ENCODE peak calls at places on chromosomes 4 and X, in six cellular contexts. B is H1, N is HCT116, L is K562, M is SK-N-SH, G is GM12878. Z is an unnamed sample.

GRCh38 chr4:184376136-184376838 is 98.1 kb downstream of the IRF2 start:
- DNase-seq in B (no peak), N (no peak), L (no peak), M (no peak), G (no peak), Z (no peak)

GRCh38 chrX:45240334-45240733 is 39.7 kb upstream of the DIPK2B start:
- DNase-seq in B (no peak), N (no peak), L (no peak), M (no peak), G (no peak), Z (no peak)

GRCh38 chr4:38667005-38667771 is 3.2 kb downstream of the KLF3 start:
- DNase-seq in B (peak; percentile 59), N (peak; percentile 88), L (peak; percentile 71), M (peak; percentile 77), G (no peak), Z (peak; percentile 87)

GRCh38 chrX:37454537-37455285 is 105.5 kb downstream of the PRRG1 start:
- DNase-seq in B (no peak), N (peak; percentile 73), L (no peak), M (no peak), G (no peak), Z (no peak)

GRCh38 chrX:150903110-150903508 is 4.6 kb upstream of the CD99L2 start:
- DNase-seq in B (no peak), N (no peak), L (no peak), M (no peak), G (no peak), Z (peak; percentile 50)

GRCh38 chrX:150635952-150636351 is 57.2 kb upstream of the MTMR1 start:
- DNase-seq in B (no peak), N (no peak), L (no peak), M (no peak), G (peak; percentile 5), Z (no peak)

GRCh38 chrX:70172964-70173363 is 4.3 kb upstream of the DGAT2L6 start:
- DNase-seq in B (no peak), N (no peak), L (no peak), M (no peak), G (no peak), Z (no peak)

GRCh38 chrX:47809065-47809788 is 27.5 kb upstream of the ZNF81 start:
- DNase-seq in B (no peak), N (no peak), L (no peak), M (no peak), G (no peak), Z (no peak)

GRCh38 chrX:53281321-53281822 is at the start of gene IQSEC2:
- DNase-seq in B (peak; percentile 59), N (peak; percentile 48), L (peak; percentile 79), M (no peak), G (no peak), Z (peak; percentile 57)

GRCh38 chr4:91519155-91519554 is 784.6 kb upstream of the GRID2 start:
- DNase-seq in B (no peak), N (no peak), L (no peak), M (no peak), G (no peak), Z (no peak)

GRCh38 chrX:11427082-11428033 is 134.1 kb downstream of the AMELX start:
- DNase-seq in B (peak; percentile 73), N (no peak), L (peak; percentile 71), M (peak; percentile 26), G (no peak), Z (no peak)

GRCh38 chr4:87103691-87104187 is 116.7 kb downstream of the KLHL8 start:
- DNase-seq in B (no peak), N (peak; percentile 41), L (no peak), M (no peak), G (no peak), Z (no peak)

GRCh38 chr4:7691992-7692391 is 247.7 kb downstream of the AFAP1 start:
- DNase-seq in B (no peak), N (no peak), L (no peak), M (peak; percentile 78), G (no peak), Z (no peak)

GRCh38 chrX:97000682-97001393 is 117.1 kb downstream of the RPA4 start:
- DNase-seq in B (no peak), N (no peak), L (no peak), M (no peak), G (no peak), Z (no peak)

GRCh38 chrX:40411350-40412111 is 169.2 kb upstream of the ATP6AP2 start:
- DNase-seq in B (no peak), N (no peak), L (peak; percentile 57), M (no peak), G (no peak), Z (no peak)

GRCh38 chr4:42519803-42520417 is 122.6 kb downstream of the SHISA3 start:
- DNase-seq in B (peak; percentile 65), N (peak; percentile 28), L (peak; percentile 38), M (peak; percentile 25), G (peak; percentile 19), Z (peak; percentile 47)

GRCh38 chrX:153400146-153401132 is 711 bp downstream of the PNMA6E start:
- DNase-seq in B (peak; percentile 86), N (peak; percentile 35), L (peak; percentile 82), M (peak; percentile 88), G (no peak), Z (peak; percentile 25)

GRCh38 chrX:82961129-82961528 is 547.0 kb upstream of the POU3F4 start:
- DNase-seq in B (no peak), N (peak; percentile 23), L (no peak), M (no peak), G (no peak), Z (peak; percentile 9)

GRCh38 chrX:21853578-21853977 is 2.2 kb upstream of the YY2 start:
- DNase-seq in B (no peak), N (no peak), L (no peak), M (no peak), G (no peak), Z (no peak)

GRCh38 chr4:13701937-13702446 is 74.5 kb upstream of the BOD1L1 start:
- DNase-seq in B (no peak), N (peak; percentile 13), L (no peak), M (no peak), G (no peak), Z (no peak)

GRCh38 chr4:13704761-13705160 is 77.2 kb upstream of the BOD1L1 start:
- DNase-seq in B (no peak), N (no peak), L (no peak), M (no peak), G (no peak), Z (no peak)

GRCh38 chr4:13705521-13706035 is 78.1 kb upstream of the BOD1L1 start:
- DNase-seq in B (no peak), N (no peak), L (no peak), M (peak; percentile 24), G (no peak), Z (no peak)

GRCh38 chr4:13703096-13703495 is 75.6 kb upstream of the BOD1L1 start:
- DNase-seq in B (no peak), N (no peak), L (no peak), M (no peak), G (no peak), Z (no peak)

GRCh38 chr4:13704020-13704419 is 76.5 kb upstream of the BOD1L1 start:
- DNase-seq in B (no peak), N (no peak), L (no peak), M (no peak), G (no peak), Z (no peak)
- TF ChIP-seq YY1 in B (no peak), N (no peak), L (no peak), M (no peak), G (no peak), Z (no peak)

GRCh38 chr4:112170451-112170993 is 25.3 kb downstream of the FAM241A start:
- DNase-seq in B (no peak), N (peak; percentile 94), L (peak; percentile 55), M (no peak), G (no peak), Z (no peak)

GRCh38 chr4:112175840-112176239 is 30.6 kb downstream of the FAM241A start:
- DNase-seq in B (no peak), N (no peak), L (no peak), M (no peak), G (no peak), Z (no peak)

GRCh38 chr4:112173593-112174559 is 28.6 kb downstream of the FAM241A start:
- DNase-seq in B (no peak), N (peak; percentile 65), L (no peak), M (no peak), G (no peak), Z (no peak)

GRCh38 chr4:112168719-112169500 is 23.7 kb downstream of the FAM241A start:
- DNase-seq in B (no peak), N (peak; percentile 49), L (no peak), M (no peak), G (no peak), Z (no peak)

DNA sequence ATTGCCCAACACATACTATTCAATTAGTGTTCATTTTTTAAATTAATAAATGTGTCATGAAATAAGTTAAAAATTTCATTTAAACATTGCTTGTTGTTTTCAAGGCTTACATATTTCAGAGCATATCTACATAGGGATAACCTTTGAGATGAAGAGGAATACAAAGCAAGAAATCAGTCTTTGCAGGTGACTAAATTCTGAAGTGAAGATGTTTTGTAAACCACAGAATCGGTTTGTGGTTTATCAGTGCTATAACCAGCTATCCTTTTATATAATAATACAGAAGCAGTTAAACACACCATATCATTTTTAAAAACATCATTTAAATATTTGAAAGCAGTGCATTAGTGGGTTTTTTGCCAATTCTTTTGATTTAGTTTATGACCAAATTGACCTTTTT is 26.9 kb downstream of the FAM241A start:
- DNase-seq in B (no peak), N (no peak), L (no peak), M (no peak), G (no peak), Z (no peak)
- H3K4me1 ChIP-seq in B (no peaks in the 10 kb centered on the region), N (peaks cover 78% of the 10 kb centered on the region), L (peaks cover 21% of the 10 kb centered on the region), M (no peaks in the 10 kb centered on the region), G (peaks cover 11% of the 10 kb centered on the region), Z (no peaks in the 10 kb centered on the region)

DNA sequence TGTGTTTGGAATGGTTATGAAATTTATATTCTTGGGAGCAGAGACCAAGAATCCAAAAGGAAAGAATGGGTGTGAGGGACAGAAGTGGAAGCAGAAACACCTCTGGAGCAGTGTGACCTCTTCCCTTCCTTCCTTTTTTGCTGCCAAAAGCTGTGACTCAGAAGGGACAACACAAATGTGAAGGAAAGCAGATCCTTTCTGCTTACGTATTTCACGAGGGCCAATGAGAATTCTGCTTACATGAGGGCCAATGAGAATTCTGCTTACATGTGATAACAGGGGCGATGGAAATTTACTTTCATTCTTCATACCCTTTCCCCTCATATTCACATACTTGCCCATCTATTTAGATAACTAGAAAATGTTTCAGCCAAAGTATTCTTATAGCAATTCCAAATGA is 404.6 kb downstream of the PRDM5 start:
- DNase-seq in B (no peak), N (peak; percentile 63), L (peak; percentile 7), M (peak; percentile 9), G (peak; percentile 42), Z (no peak)
- H3K4me3 ChIP-seq in B (no peak overlapping the region), N (no peak overlapping the region), L (no peak overlapping the region), M (peak overlapping the region; percentile 30), G (no peak overlapping the region), Z (no peak overlapping the region)

GRCh38 chr4:1367230-1367935 is 20.4 kb downstream of the UVSSA start:
- DNase-seq in B (no peak), N (no peak), L (no peak), M (no peak), G (no peak), Z (no peak)
- TF ChIP-seq YY1 in B (no peak), N (no peak), L (no peak), M (no peak), G (no peak), Z (no peak)

Z was measured in NT2/D1.